ENCODE peak calls at places on chromosomes 1 and 21, in ten cellular contexts. One of them, this sample, is unnamed. For H3K9me3 and H3K4me1, the result is how much of the 10 kb centered on the place peaks cover.

GRCh38 chr1:236159704-236160539 is 17.6 kb downstream of the GPR137B start:
- DNase-seq in uterus: no peak
- DNase-seq in IMR-90: no peak
- DNase-seq in fibroblast of lung: no peak
- DNase-seq in tibial artery: no peak
- DNase-seq in cardiac muscle cell: no peak
- DNase-seq in naive thymus-derived CD4-positive, alpha-beta T cell: no peak
- DNase-seq in psoas muscle: no peak
- DNase-seq in suprapubic skin: no peak
- DNase-seq in heart right ventricle: no peak
- DNase-seq in this sample: no peak

GRCh38 chr1:165562576-165562975 is 18.8 kb downstream of the LRRC52 start:
- DNase-seq in uterus: no peak
- DNase-seq in IMR-90: no peak
- DNase-seq in fibroblast of lung: peak
- DNase-seq in tibial artery: no peak
- DNase-seq in cardiac muscle cell: no peak
- DNase-seq in naive thymus-derived CD4-positive, alpha-beta T cell: no peak
- DNase-seq in psoas muscle: no peak
- DNase-seq in suprapubic skin: no peak
- DNase-seq in heart right ventricle: no peak
- DNase-seq in this sample: no peak

GRCh38 chr1:27601321-27601770 is 2.6 kb downstream of the AHDC1 start:
- DNase-seq in uterus: no peak
- DNase-seq in IMR-90: no peak
- DNase-seq in fibroblast of lung: no peak
- DNase-seq in tibial artery: no peak
- DNase-seq in cardiac muscle cell: no peak
- DNase-seq in naive thymus-derived CD4-positive, alpha-beta T cell: no peak
- DNase-seq in psoas muscle: no peak
- DNase-seq in suprapubic skin: no peak
- DNase-seq in heart right ventricle: no peak
- DNase-seq in this sample: no peak

GRCh38 chr1:69710484-69710883 is 142.8 kb downstream of the LRRC7 start:
- DNase-seq in uterus: no peak
- DNase-seq in IMR-90: no peak
- DNase-seq in fibroblast of lung: peak
- DNase-seq in tibial artery: no peak
- DNase-seq in cardiac muscle cell: peak
- DNase-seq in naive thymus-derived CD4-positive, alpha-beta T cell: no peak
- DNase-seq in psoas muscle: no peak
- DNase-seq in suprapubic skin: no peak
- DNase-seq in heart right ventricle: no peak
- DNase-seq in this sample: no peak

GRCh38 chr1:212981025-212981495 is 30.7 kb downstream of the VASH2 start:
- DNase-seq in uterus: no peak
- DNase-seq in IMR-90: no peak
- DNase-seq in fibroblast of lung: no peak
- DNase-seq in tibial artery: no peak
- DNase-seq in cardiac muscle cell: peak
- DNase-seq in naive thymus-derived CD4-positive, alpha-beta T cell: no peak
- DNase-seq in psoas muscle: peak
- DNase-seq in suprapubic skin: no peak
- DNase-seq in heart right ventricle: peak
- DNase-seq in this sample: no peak

GRCh38 chr1:76781447-76781846 is 85.8 kb upstream of the ST6GALNAC5 start:
- DNase-seq in uterus: no peak
- DNase-seq in IMR-90: no peak
- DNase-seq in fibroblast of lung: no peak
- DNase-seq in tibial artery: no peak
- DNase-seq in cardiac muscle cell: no peak
- DNase-seq in naive thymus-derived CD4-positive, alpha-beta T cell: no peak
- DNase-seq in psoas muscle: no peak
- DNase-seq in suprapubic skin: no peak
- DNase-seq in heart right ventricle: no peak
- DNase-seq in this sample: no peak

GRCh38 chr1:103917771-103918170 is 168.1 kb downstream of the AMY1C start:
- DNase-seq in uterus: no peak
- DNase-seq in IMR-90: no peak
- DNase-seq in fibroblast of lung: no peak
- DNase-seq in tibial artery: no peak
- DNase-seq in cardiac muscle cell: no peak
- DNase-seq in naive thymus-derived CD4-positive, alpha-beta T cell: no peak
- DNase-seq in psoas muscle: no peak
- DNase-seq in suprapubic skin: no peak
- DNase-seq in heart right ventricle: no peak
- DNase-seq in this sample: no peak

GRCh38 chr1:22826630-22827580 is 116.3 kb downstream of the EPHB2 start:
- DNase-seq in uterus: no peak
- DNase-seq in IMR-90: no peak
- DNase-seq in fibroblast of lung: peak
- DNase-seq in tibial artery: no peak
- DNase-seq in cardiac muscle cell: peak
- DNase-seq in naive thymus-derived CD4-positive, alpha-beta T cell: no peak
- DNase-seq in psoas muscle: no peak
- DNase-seq in suprapubic skin: no peak
- DNase-seq in heart right ventricle: peak
- DNase-seq in this sample: no peak

GRCh38 chr1:116128669-116129068 is 17.5 kb downstream of the MAB21L3 start:
- DNase-seq in uterus: no peak
- DNase-seq in IMR-90: no peak
- DNase-seq in fibroblast of lung: no peak
- DNase-seq in tibial artery: no peak
- DNase-seq in cardiac muscle cell: no peak
- DNase-seq in naive thymus-derived CD4-positive, alpha-beta T cell: no peak
- DNase-seq in psoas muscle: no peak
- DNase-seq in suprapubic skin: no peak
- DNase-seq in heart right ventricle: no peak
- DNase-seq in this sample: no peak

GRCh38 chr1:177411371-177411770 is 240.6 kb downstream of the BRINP2 start:
- DNase-seq in uterus: no peak
- DNase-seq in IMR-90: no peak
- DNase-seq in fibroblast of lung: no peak
- DNase-seq in tibial artery: no peak
- DNase-seq in cardiac muscle cell: no peak
- DNase-seq in naive thymus-derived CD4-positive, alpha-beta T cell: no peak
- DNase-seq in psoas muscle: no peak
- DNase-seq in suprapubic skin: no peak
- DNase-seq in heart right ventricle: no peak
- DNase-seq in this sample: no peak

GRCh38 chr1:38581396-38581795 is 278.2 kb downstream of the RRAGC start:
- DNase-seq in uterus: no peak
- DNase-seq in IMR-90: no peak
- DNase-seq in fibroblast of lung: no peak
- DNase-seq in tibial artery: no peak
- DNase-seq in cardiac muscle cell: no peak
- DNase-seq in naive thymus-derived CD4-positive, alpha-beta T cell: no peak
- DNase-seq in psoas muscle: no peak
- DNase-seq in suprapubic skin: peak
- DNase-seq in heart right ventricle: no peak
- DNase-seq in this sample: no peak

GRCh38 chr1:54811066-54811465 is 9.9 kb upstream of the TTC22 start:
- DNase-seq in uterus: no peak
- DNase-seq in IMR-90: no peak
- DNase-seq in fibroblast of lung: no peak
- DNase-seq in tibial artery: no peak
- DNase-seq in cardiac muscle cell: no peak
- DNase-seq in naive thymus-derived CD4-positive, alpha-beta T cell: no peak
- DNase-seq in psoas muscle: no peak
- DNase-seq in suprapubic skin: peak
- DNase-seq in heart right ventricle: no peak
- DNase-seq in this sample: no peak

GRCh38 chr1:173122958-173123852 is 72.5 kb upstream of the TNFSF18 start:
- DNase-seq in uterus: peak
- DNase-seq in IMR-90: peak
- DNase-seq in fibroblast of lung: peak
- DNase-seq in tibial artery: peak
- DNase-seq in cardiac muscle cell: peak
- DNase-seq in naive thymus-derived CD4-positive, alpha-beta T cell: no peak
- DNase-seq in psoas muscle: peak
- DNase-seq in suprapubic skin: peak
- DNase-seq in heart right ventricle: peak
- DNase-seq in this sample: peak

GRCh38 chr1:236168716-236169429 is 26.5 kb downstream of the GPR137B start:
- DNase-seq in uterus: peak
- DNase-seq in IMR-90: peak
- DNase-seq in fibroblast of lung: peak
- DNase-seq in tibial artery: no peak
- DNase-seq in cardiac muscle cell: peak
- DNase-seq in naive thymus-derived CD4-positive, alpha-beta T cell: no peak
- DNase-seq in psoas muscle: peak
- DNase-seq in suprapubic skin: peak
- DNase-seq in heart right ventricle: peak
- DNase-seq in this sample: peak

GRCh38 chr1:83931658-83932253 is 67.2 kb downstream of the TTLL7 start:
- DNase-seq in uterus: peak
- DNase-seq in IMR-90: peak
- DNase-seq in fibroblast of lung: peak
- DNase-seq in tibial artery: no peak
- DNase-seq in cardiac muscle cell: peak
- DNase-seq in naive thymus-derived CD4-positive, alpha-beta T cell: peak
- DNase-seq in psoas muscle: no peak
- DNase-seq in suprapubic skin: no peak
- DNase-seq in heart right ventricle: no peak
- DNase-seq in this sample: no peak

GRCh38 chr1:212612251-212612961 is 3.8 kb downstream of the ATF3 start:
- DNase-seq in uterus: no peak
- DNase-seq in IMR-90: no peak
- DNase-seq in fibroblast of lung: no peak
- DNase-seq in tibial artery: no peak
- DNase-seq in cardiac muscle cell: no peak
- DNase-seq in naive thymus-derived CD4-positive, alpha-beta T cell: no peak
- DNase-seq in psoas muscle: no peak
- DNase-seq in suprapubic skin: no peak
- DNase-seq in heart right ventricle: no peak
- DNase-seq in this sample: no peak

GRCh38 chr1:204145033-204145504 is 6.8 kb downstream of the ETNK2 start:
- DNase-seq in uterus: no peak
- DNase-seq in IMR-90: no peak
- DNase-seq in fibroblast of lung: no peak
- DNase-seq in tibial artery: no peak
- DNase-seq in cardiac muscle cell: no peak
- DNase-seq in naive thymus-derived CD4-positive, alpha-beta T cell: no peak
- DNase-seq in psoas muscle: no peak
- DNase-seq in suprapubic skin: no peak
- DNase-seq in heart right ventricle: no peak
- DNase-seq in this sample: no peak

GRCh38 chr1:2953688-2954285 is 67.5 kb upstream of the ACTRT2 start:
- DNase-seq in uterus: no peak
- DNase-seq in IMR-90: no peak
- DNase-seq in fibroblast of lung: no peak
- DNase-seq in tibial artery: no peak
- DNase-seq in cardiac muscle cell: no peak
- DNase-seq in naive thymus-derived CD4-positive, alpha-beta T cell: no peak
- DNase-seq in psoas muscle: no peak
- DNase-seq in suprapubic skin: no peak
- DNase-seq in heart right ventricle: no peak
- DNase-seq in this sample: no peak
- H3K9me3 ChIP-seq in uterus: under half
- H3K9me3 ChIP-seq in IMR-90: under half
- H3K9me3 ChIP-seq in fibroblast of lung: under half
- H3K9me3 ChIP-seq in tibial artery: under half
- H3K9me3 ChIP-seq in cardiac muscle cell: under half
- H3K9me3 ChIP-seq in naive thymus-derived CD4-positive, alpha-beta T cell: under half
- H3K9me3 ChIP-seq in psoas muscle: under half
- H3K9me3 ChIP-seq in suprapubic skin: under half
- H3K9me3 ChIP-seq in heart right ventricle: under half
- H3K9me3 ChIP-seq in this sample: under half

DNA sequence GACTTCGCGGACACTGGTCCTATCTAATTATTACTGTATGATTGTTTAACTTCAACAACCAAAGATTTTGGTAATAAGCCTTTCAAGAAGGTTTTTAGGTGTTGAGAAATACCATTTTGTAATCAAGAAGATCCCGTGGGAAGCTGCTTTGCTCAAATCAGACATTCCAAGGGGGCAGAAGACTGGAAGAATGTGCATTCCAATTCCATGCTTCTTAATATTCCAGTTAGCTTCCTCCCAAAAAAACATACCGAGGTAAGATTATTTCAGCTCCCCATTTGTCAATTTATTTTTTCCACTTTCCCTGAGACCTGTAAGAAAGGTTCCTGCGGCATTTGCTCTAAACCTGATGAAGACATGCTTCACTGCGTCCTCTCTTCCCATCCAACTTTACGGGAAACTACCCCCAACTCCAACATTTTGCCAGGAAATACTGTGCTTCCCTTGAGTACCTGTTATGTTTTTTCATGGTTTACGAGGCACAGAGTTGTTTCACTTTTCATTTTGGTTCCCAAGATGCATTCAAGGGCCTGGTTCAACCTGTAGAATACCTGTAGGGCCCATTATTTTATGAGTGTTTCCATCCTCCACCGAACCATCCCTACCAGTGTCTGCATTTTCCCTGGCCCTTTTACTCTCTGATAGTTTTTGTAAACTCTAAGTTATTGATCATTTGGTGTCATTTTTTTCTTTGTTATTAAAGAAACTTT is 4.0 kb downstream of the CNN3 start:
- DNase-seq in uterus: no peak
- DNase-seq in IMR-90: peak
- DNase-seq in fibroblast of lung: peak
- DNase-seq in tibial artery: no peak
- DNase-seq in cardiac muscle cell: peak
- DNase-seq in naive thymus-derived CD4-positive, alpha-beta T cell: no peak
- DNase-seq in psoas muscle: no peak
- DNase-seq in suprapubic skin: no peak
- DNase-seq in heart right ventricle: no peak
- DNase-seq in this sample: no peak
- H3K4me1 ChIP-seq in uterus: under half
- H3K4me1 ChIP-seq in IMR-90: under half
- H3K4me1 ChIP-seq in fibroblast of lung: under half
- H3K4me1 ChIP-seq in tibial artery: under half
- H3K4me1 ChIP-seq in cardiac muscle cell: under half
- H3K4me1 ChIP-seq in naive thymus-derived CD4-positive, alpha-beta T cell: under half
- H3K4me1 ChIP-seq in psoas muscle: under half
- H3K4me1 ChIP-seq in suprapubic skin: half or more
- H3K4me1 ChIP-seq in heart right ventricle: half or more
- H3K4me1 ChIP-seq in this sample: under half

DNA sequence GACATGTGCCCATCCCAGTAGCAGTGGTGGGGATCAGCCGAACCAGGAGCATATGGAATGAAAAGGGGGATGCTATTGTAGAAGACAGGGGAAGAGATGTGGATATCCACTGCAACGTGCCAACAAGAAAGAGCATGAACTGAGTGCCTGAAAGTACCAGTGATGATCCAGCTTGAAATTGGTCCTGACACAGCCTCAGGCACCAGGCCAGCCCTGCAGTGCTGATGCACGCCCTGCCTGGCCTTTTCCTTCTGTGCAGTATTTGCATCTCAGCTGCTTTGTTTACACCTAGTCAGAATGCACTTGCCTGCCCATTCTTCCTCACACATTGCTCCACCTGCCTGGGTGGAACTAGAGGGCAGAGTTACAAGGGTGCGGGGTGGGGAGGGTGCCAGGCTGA is 50.3 kb upstream of the ARTN start:
- DNase-seq in uterus: no peak
- DNase-seq in IMR-90: no peak
- DNase-seq in fibroblast of lung: no peak
- DNase-seq in tibial artery: peak
- DNase-seq in cardiac muscle cell: no peak
- DNase-seq in naive thymus-derived CD4-positive, alpha-beta T cell: no peak
- DNase-seq in psoas muscle: no peak
- DNase-seq in suprapubic skin: no peak
- DNase-seq in heart right ventricle: no peak
- DNase-seq in this sample: no peak
- H3K27ac ChIP-seq in uterus: no peak
- H3K27ac ChIP-seq in IMR-90: no peak
- H3K27ac ChIP-seq in fibroblast of lung: no peak
- H3K27ac ChIP-seq in tibial artery: no peak
- H3K27ac ChIP-seq in cardiac muscle cell: no peak
- H3K27ac ChIP-seq in naive thymus-derived CD4-positive, alpha-beta T cell: no peak
- H3K27ac ChIP-seq in psoas muscle: no peak
- H3K27ac ChIP-seq in suprapubic skin: no peak
- H3K27ac ChIP-seq in heart right ventricle: no peak
- H3K27ac ChIP-seq in this sample: no peak

GRCh38 chr21:29316029-29316742 is 17.5 kb downstream of the BACH1 start:
- DNase-seq in uterus: no peak
- DNase-seq in IMR-90: no peak
- DNase-seq in fibroblast of lung: no peak
- DNase-seq in tibial artery: no peak
- DNase-seq in cardiac muscle cell: no peak
- DNase-seq in naive thymus-derived CD4-positive, alpha-beta T cell: no peak
- DNase-seq in psoas muscle: no peak
- DNase-seq in suprapubic skin: no peak
- DNase-seq in heart right ventricle: no peak
- DNase-seq in this sample: no peak
- H3K9me3 ChIP-seq in uterus: under half
- H3K9me3 ChIP-seq in IMR-90: under half
- H3K9me3 ChIP-seq in fibroblast of lung: under half
- H3K9me3 ChIP-seq in tibial artery: under half
- H3K9me3 ChIP-seq in cardiac muscle cell: under half
- H3K9me3 ChIP-seq in naive thymus-derived CD4-positive, alpha-beta T cell: under half
- H3K9me3 ChIP-seq in psoas muscle: under half
- H3K9me3 ChIP-seq in suprapubic skin: under half
- H3K9me3 ChIP-seq in heart right ventricle: under half
- H3K9me3 ChIP-seq in this sample: under half

This sample was measured in aorta.